ENCODE peak calls at places on chromosomes 6 and 20, in five cellular contexts. S, E, J, P and K are unnamed samples.

GRCh38 chr6:126312013-126312665 is 27.8 kb upstream of the CENPW start:
- DNase-seq in S (peak; percentile 20), E (no peak), J (peak; percentile 15), P (peak; percentile 43), K (peak; percentile 14)

GRCh38 chr6:141562181-141562800 is 570.4 kb upstream of the GJE1 start:
- DNase-seq in S (no peak), E (no peak), J (no peak), P (peak; percentile 2), K (no peak)

GRCh38 chr6:159871911-159872310 is 18.9 kb upstream of the MAS1 start:
- DNase-seq in S (peak; percentile 17), E (no peak), J (no peak), P (no peak), K (no peak)

GRCh38 chr6:39196648-39197047 is 32.6 kb downstream of the KCNK5 start:
- DNase-seq in S (no peak), E (no peak), J (no peak), P (no peak), K (no peak)

GRCh38 chr6:158799051-158799792 is 19.9 kb downstream of the EZR start:
- DNase-seq in S (peak; percentile 33), E (no peak), J (peak; percentile 58), P (peak; percentile 72), K (peak; percentile 82)

GRCh38 chr6:292506-293184 is 358 bp downstream of the DUSP22 start:
- DNase-seq in S (peak; percentile 43), E (peak; percentile 18), J (peak; percentile 41), P (no peak), K (peak; percentile 46)

GRCh38 chr6:139568956-139569538 is 194.6 kb upstream of the CITED2 start:
- DNase-seq in S (peak; percentile 88), E (no peak), J (peak; percentile 82), P (peak; percentile 8), K (peak; percentile 85)

GRCh38 chr6:125753218-125753936 is 3.9 kb downstream of the HEY2 start:
- DNase-seq in S (peak; percentile 49), E (no peak), J (peak; percentile 62), P (no peak), K (peak; percentile 72)

GRCh38 chr6:112912351-112913101 is 565.4 kb downstream of the RFPL4B start:
- DNase-seq in S (no peak), E (no peak), J (peak; percentile 74), P (no peak), K (peak; percentile 81)

GRCh38 chr6:166365221-166365620 is 17.5 kb downstream of the MPC1 start:
- DNase-seq in S (peak; percentile 53), E (no peak), J (peak; percentile 60), P (no peak), K (peak; percentile 84)

GRCh38 chr6:4345543-4345942 is 210.2 kb upstream of the ECI2 start:
- DNase-seq in S (no peak), E (no peak), J (no peak), P (no peak), K (no peak)

GRCh38 chr6:24918641-24919403 is 16.9 kb downstream of the RIPOR2 start:
- DNase-seq in S (no peak), E (no peak), J (peak; percentile 24), P (peak; percentile 17), K (no peak)

GRCh38 chr6:144266091-144266649 is 19.0 kb upstream of the UTRN start:
- DNase-seq in S (peak; percentile 96), E (no peak), J (peak; percentile 89), P (no peak), K (peak; percentile 92)

GRCh38 chr6:159103396-159104162 is 58.8 kb upstream of the TAGAP start:
- DNase-seq in S (no peak), E (no peak), J (no peak), P (no peak), K (no peak)

GRCh38 chr6:154765273-154765672 is 32.1 kb downstream of the SCAF8 start:
- DNase-seq in S (no peak), E (no peak), J (no peak), P (no peak), K (no peak)

GRCh38 chr6:45663181-45664180 is 285.7 kb upstream of the SUPT3H start:
- DNase-seq in S (no peak), E (no peak), J (peak; percentile 33), P (no peak), K (peak; percentile 42)

GRCh38 chr6:107807186-107807585 is 16.9 kb downstream of the SCML4 start:
- DNase-seq in S (no peak), E (no peak), J (no peak), P (no peak), K (no peak)

GRCh38 chr20:4633780-4634179 is 87.9 kb upstream of the PRND start:
- DNase-seq in S (peak; percentile 77), E (peak; percentile 26), J (peak; percentile 80), P (no peak), K (peak; percentile 95)

GRCh38 chr20:11529046-11529445 is 388.6 kb upstream of the BTBD3 start:
- DNase-seq in S (no peak), E (no peak), J (no peak), P (no peak), K (no peak)

GRCh38 chr20:42370086-42370485 is 751.9 kb upstream of the CHD6 start:
- DNase-seq in S (no peak), E (no peak), J (no peak), P (no peak), K (no peak)

GRCh38 chr20:24985802-24986201 is 6.7 kb downstream of the APMAP start:
- DNase-seq in S (no peak), E (no peak), J (no peak), P (no peak), K (no peak)

GRCh38 chr20:53517146-53517545 is 76.5 kb downstream of the ZNF217 start:
- DNase-seq in S (no peak), E (no peak), J (no peak), P (no peak), K (no peak)

GRCh38 chr20:48667889-48668413 is 159.8 kb downstream of the PREX1 start:
- DNase-seq in S (no peak), E (no peak), J (peak; percentile 56), P (no peak), K (peak; percentile 16)

GRCh38 chr6:170173416-170173990 is 117.4 kb downstream of the DLL1 start:
- DNase-seq in S (no peak), E (no peak), J (no peak), P (no peak), K (no peak)

GRCh38 chr20:50704514-50704913 is 13.2 kb upstream of the RIPOR3 start:
- DNase-seq in S (no peak), E (no peak), J (no peak), P (no peak), K (no peak)

GRCh38 chr20:40471261-40471629 is 217.8 kb downstream of the MAFB start:
- DNase-seq in S (peak; percentile 27), E (no peak), J (no peak), P (peak; percentile 47), K (no peak)

GRCh38 chr6:149750136-149750609 is 632 bp downstream of the PCMT1 start:
- DNase-seq in S (peak; percentile 33), E (no peak), J (peak; percentile 54), P (peak; percentile 77), K (peak; percentile 44)

GRCh38 chr20:37226889-37227288 is 34.7 kb downstream of the GHRH start:
- DNase-seq in S (peak; percentile 51), E (no peak), J (peak; percentile 73), P (no peak), K (peak; percentile 60)

GRCh38 chr6:71886184-71887005 is at the start of gene RIMS1:
- DNase-seq in S (no peak), E (no peak), J (peak; percentile 18), P (peak; percentile 85), K (peak; percentile 0)

GRCh38 chr6:153088796-153089195 is 42.3 kb downstream of the RGS17 start:
- DNase-seq in S (no peak), E (no peak), J (no peak), P (no peak), K (no peak)

GRCh38 chr6:153090241-153090930 is 40.7 kb downstream of the RGS17 start:
- DNase-seq in S (peak; percentile 94), E (peak; percentile 61), J (peak; percentile 84), P (no peak), K (peak; percentile 83)

GRCh38 chr6:153096792-153097191 is 34.3 kb downstream of the RGS17 start:
- DNase-seq in S (no peak), E (no peak), J (no peak), P (no peak), K (no peak)

GRCh38 chr6:153096031-153096430 is 35.1 kb downstream of the RGS17 start:
- DNase-seq in S (peak; percentile 60), E (no peak), J (no peak), P (no peak), K (no peak)

GRCh38 chr6:153092082-153093013 is 38.7 kb downstream of the RGS17 start:
- DNase-seq in S (peak; percentile 99), E (peak; percentile 66), J (peak; percentile 84), P (no peak), K (peak; percentile 75)
- H3K4me3 ChIP-seq in S (no peak overlapping the region), E (peak overlapping the region; percentile 10), J (no peak overlapping the region), P (no peak overlapping the region), K (peak overlapping the region; percentile 2)

GRCh38 chr6:87066449-87067288 is 28.2 kb downstream of the CGA start:
- DNase-seq in S (peak; percentile 69), E (peak; percentile 9), J (peak; percentile 79), P (peak; percentile 59), K (peak; percentile 75)
- H3K4me3 ChIP-seq in S (peak overlapping the region; percentile 16), E (no peak overlapping the region), J (no peak overlapping the region), P (no peak overlapping the region), K (no peak overlapping the region)

GRCh38 chr6:120005292-120005976 is 655.9 kb upstream of the MAN1A1 start:
- DNase-seq in S (no peak), E (no peak), J (no peak), P (peak; percentile 25), K (peak; percentile 0)
- H3K4me3 ChIP-seq in S (no peak overlapping the region), E (no peak overlapping the region), J (no peak overlapping the region), P (peak overlapping the region; percentile 52), K (no peak overlapping the region)

GRCh38 chr6:35298625-35299140 is 1.1 kb downstream of the DEF6 start:
- DNase-seq in S (no peak), E (no peak), J (no peak), P (no peak), K (no peak)

GRCh38 chr6:35296931-35297330 is 687 bp upstream of the DEF6 start:
- DNase-seq in S (no peak), E (no peak), J (no peak), P (no peak), K (no peak)

GRCh38 chr6:35297541-35298481 is at the start of gene DEF6:
- DNase-seq in S (peak; percentile 73), E (no peak), J (peak; percentile 87), P (peak; percentile 49), K (peak; percentile 69)

GRCh38 chr6:35300848-35301247 is 3.2 kb downstream of the DEF6 start:
- DNase-seq in S (no peak), E (no peak), J (no peak), P (no peak), K (no peak)

DNA sequence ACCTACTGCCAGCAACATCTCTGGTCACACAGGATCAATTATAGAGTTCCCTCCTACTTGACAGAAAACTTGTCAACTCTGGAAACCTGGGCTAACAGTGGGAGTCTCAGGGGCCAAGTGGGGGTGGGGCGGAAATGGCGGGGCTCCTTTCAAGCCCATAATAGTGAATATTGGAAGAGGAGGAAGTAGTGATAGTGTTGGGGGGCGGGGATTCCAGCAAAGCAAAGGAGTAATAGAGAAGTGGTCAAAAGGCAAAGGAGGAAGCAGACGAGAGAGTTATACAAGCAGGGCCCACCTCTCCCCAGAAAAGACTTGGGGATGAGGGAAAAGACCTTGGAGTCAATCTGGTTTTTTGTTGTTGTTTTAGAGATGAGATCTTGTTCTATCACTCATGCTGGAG is 2.1 kb downstream of the DEF6 start:
- DNase-seq in S (no peak), E (no peak), J (no peak), P (no peak), K (no peak)
- H3K4me3 ChIP-seq in S (no peak overlapping the region), E (no peak overlapping the region), J (no peak overlapping the region), P (no peak overlapping the region), K (no peak overlapping the region)